ENCODE peak calls at places on chromosomes 4 and X, in six cellular contexts. J is occipital lobe, G is fibroblast of mammary gland, M is IMR-90, L is GM04504, U is tibial artery. O is an unnamed sample.

GRCh38 chr4:182179105-182179504 is 64.1 kb upstream of the TENM3 start:
- DNase-seq in J (no peak), G (peak), M (peak), L (no peak), U (no peak), O (no peak)

GRCh38 chrX:39456894-39457600 is 640.7 kb downstream of the BCOR start:
- DNase-seq in J (no peak), G (no peak), M (no peak), L (no peak), U (no peak), O (no peak)

GRCh38 chrX:134885336-134886016 is 105.3 kb upstream of the SMIM10 start:
- DNase-seq in J (no peak), G (no peak), M (no peak), L (no peak), U (no peak), O (no peak)

GRCh38 chr4:151488968-151489367 is 80.0 kb downstream of the FHIP1A start:
- DNase-seq in J (no peak), G (no peak), M (no peak), L (no peak), U (no peak), O (no peak)

GRCh38 chr4:8818063-8818881 is 53.4 kb downstream of the HMX1 start:
- DNase-seq in J (no peak), G (no peak), M (no peak), L (no peak), U (peak), O (no peak)

GRCh38 chrX:42246814-42247213 is 323.5 kb upstream of the CASK start:
- DNase-seq in J (no peak), G (no peak), M (no peak), L (no peak), U (no peak), O (no peak)

GRCh38 chrX:2928583-2929434 is at the start of gene ARSD:
- DNase-seq in J (peak), G (peak), M (peak), L (peak), U (peak), O (peak)

GRCh38 chrX:105483011-105483410 is 262.5 kb upstream of the TEX13A start:
- DNase-seq in J (no peak), G (peak), M (peak), L (no peak), U (no peak), O (no peak)

GRCh38 chr4:25857403-25857802 is 5.4 kb downstream of the SEL1L3 start:
- DNase-seq in J (no peak), G (peak), M (no peak), L (no peak), U (no peak), O (no peak)

GRCh38 chr4:22063613-22064012 is 115.0 kb upstream of the KCNIP4 start:
- DNase-seq in J (no peak), G (peak), M (no peak), L (no peak), U (no peak), O (no peak)

GRCh38 chrX:69137911-69138310 is 27.3 kb downstream of the PJA1 start:
- DNase-seq in J (no peak), G (peak), M (no peak), L (no peak), U (no peak), O (no peak)

GRCh38 chrX:15236146-15236545 is 33.7 kb downstream of the ASB9 start:
- DNase-seq in J (no peak), G (no peak), M (no peak), L (no peak), U (no peak), O (no peak)

GRCh38 chrX:120790118-120790517 is 85.5 kb downstream of the CT47B1 start:
- DNase-seq in J (no peak), G (peak), M (peak), L (peak), U (no peak), O (no peak)

GRCh38 chr4:165190591-165191212 is 16.7 kb upstream of the KLHL2 start:
- DNase-seq in J (no peak), G (peak), M (no peak), L (no peak), U (no peak), O (no peak)

GRCh38 chr4:133565379-133565778 is 416.3 kb downstream of the PCDH10 start:
- DNase-seq in J (no peak), G (peak), M (peak), L (peak), U (no peak), O (no peak)

GRCh38 chrX:71619193-71619592 is 882 bp upstream of the CXCR3 start:
- DNase-seq in J (no peak), G (no peak), M (no peak), L (no peak), U (no peak), O (no peak)

GRCh38 chr4:33386761-33387160 is 2666.6 kb downstream of the PCDH7 start:
- DNase-seq in J (no peak), G (peak), M (no peak), L (no peak), U (no peak), O (no peak)

GRCh38 chr4:102566426-102566825 is 65.3 kb downstream of the NFKB1 start:
- DNase-seq in J (no peak), G (no peak), M (no peak), L (no peak), U (no peak), O (no peak)

O was measured in AG04449.